ENCODE peak calls at places on chromosomes 4 and X, in six cellular contexts. M, Z, T, R, S and K are unnamed samples.
A peak's percentile ranks its signal among the peaks of the same experiment; 100 is the strongest.

GRCh38 chr4:13656569-13656988 is 29.1 kb upstream of the BOD1L1 start:
- DNase-seq in S (peak; percentile 45), M (peak; percentile 57), R (no peak), T (peak; percentile 39), Z (no peak), K (no peak)

GRCh38 chrX:50497067-50497466 is 26.4 kb upstream of the DGKK start:
- DNase-seq in M (no peak), S (peak; percentile 20), R (no peak), T (no peak), Z (no peak), K (no peak)

GRCh38 chrX:153190384-153190783 is 11.3 kb downstream of the MAGEA1 start:
- DNase-seq in S (no peak), T (no peak), R (no peak), M (no peak), Z (no peak), K (no peak)

GRCh38 chr4:7140692-7141069 is 51.7 kb upstream of the SORCS2 start:
- DNase-seq in M (no peak), R (no peak), S (no peak), Z (no peak), T (no peak), K (no peak)

GRCh38 chr4:26052663-26053534 is 138.9 kb downstream of the SMIM20 start:
- DNase-seq in Z (no peak), T (no peak), R (no peak), M (no peak), S (no peak), K (no peak)

GRCh38 chrX:13495232-13495631 is 74.2 kb upstream of the EGFL6 start:
- DNase-seq in Z (no peak), R (no peak), M (no peak), S (no peak), T (no peak), K (no peak)

GRCh38 chr4:79823148-79823763 is 249.8 kb downstream of the ANTXR2 start:
- DNase-seq in Z (no peak), M (no peak), R (no peak), S (no peak), T (no peak), K (no peak)

GRCh38 chr4:24778427-24779225 is 16.7 kb upstream of the SOD3 start:
- DNase-seq in R (peak; percentile 92), Z (no peak), M (no peak), T (no peak), S (no peak), K (no peak)

GRCh38 chr4:77465271-77465670 is 140.3 kb upstream of the CXCL13 start:
- DNase-seq in M (no peak), S (no peak), R (no peak), Z (no peak), T (no peak), K (no peak)

GRCh38 chr4:242121-242848 is 63.0 kb downstream of the ZNF732 start:
- DNase-seq in T (peak; percentile 53), Z (peak; percentile 43), M (peak; percentile 6), S (no peak), R (no peak), K (peak; percentile 54)

GRCh38 chr4:42786350-42787070 is 106.0 kb upstream of the GRXCR1 start:
- DNase-seq in T (no peak), M (no peak), S (no peak), R (no peak), Z (no peak), K (no peak)

GRCh38 chrX:121256653-121257052 is 209.2 kb downstream of the GLUD2 start:
- DNase-seq in Z (no peak), T (no peak), R (no peak), M (no peak), S (no peak), K (no peak)

GRCh38 chr4:26861434-26862186 is 969 bp downstream of the STIM2 start:
- DNase-seq in M (peak; percentile 55), R (no peak), S (peak; percentile 63), Z (no peak), T (peak; percentile 71), K (no peak)

GRCh38 chr4:117400039-117400835 is 314.9 kb upstream of the TRAM1L1 start:
- DNase-seq in S (no peak), T (no peak), Z (no peak), R (peak; percentile 2), M (no peak), K (no peak)

GRCh38 chr4:80186666-80187065 is 10.6 kb upstream of the PRDM8 start:
- DNase-seq in T (no peak), Z (no peak), R (no peak), S (no peak), M (no peak), K (no peak)

GRCh38 chrX:14027031-14027430 is 2.7 kb downstream of the GEMIN8 start:
- DNase-seq in Z (peak; percentile 8), R (no peak), T (no peak), M (no peak), S (no peak), K (no peak)

GRCh38 chr4:85708468-85708867 is 233.5 kb downstream of the ARHGAP24 start:
- DNase-seq in Z (no peak), S (no peak), R (no peak), T (no peak), M (no peak), K (no peak)

GRCh38 chr4:133866328-133866699 is 335.3 kb downstream of the PABPC4L start:
- DNase-seq in T (no peak), R (no peak), S (no peak), Z (no peak), M (no peak), K (no peak)

GRCh38 chr4:176309046-176309445 is 10.7 kb upstream of the SPCS3 start:
- DNase-seq in T (no peak), R (no peak), S (no peak), Z (no peak), M (no peak), K (no peak)

GRCh38 chr4:150540959-150541360 is 41.0 kb upstream of the MAB21L2 start:
- DNase-seq in R (no peak), S (peak; percentile 18), M (no peak), Z (no peak), T (no peak), K (no peak)

GRCh38 chr4:64539234-64539849 is 130.1 kb upstream of the TECRL start:
- DNase-seq in M (peak; percentile 61), Z (peak; percentile 35), T (no peak), S (peak; percentile 66), R (peak; percentile 22), K (peak; percentile 8)

GRCh38 chrX:39953027-39953426 is 144.7 kb downstream of the BCOR start:
- DNase-seq in Z (no peak), M (no peak), R (no peak), S (no peak), T (no peak), K (no peak)

GRCh38 chrX:18354369-18355329 is at the start of gene SCML2:
- DNase-seq in Z (no peak), M (peak; percentile 74), S (peak; percentile 36), R (no peak), T (no peak), K (no peak)

GRCh38 chr4:86942185-86942666 is 7.4 kb downstream of the AFF1 start:
- DNase-seq in Z (no peak), S (no peak), R (no peak), T (no peak), M (no peak), K (no peak)

GRCh38 chr4:3682236-3683076 is 83.7 kb upstream of the ADRA2C start:
- DNase-seq in M (no peak), S (no peak), Z (no peak), R (no peak), T (no peak), K (no peak)

GRCh38 chr4:139014391-139015268 is 951 bp upstream of the NOCT start:
- DNase-seq in T (no peak), S (no peak), Z (no peak), M (no peak), R (peak; percentile 94), K (peak; percentile 96)

GRCh38 chr4:20194079-20195013 is 57.4 kb upstream of the SLIT2 start:
- DNase-seq in R (peak; percentile 52), Z (no peak), S (no peak), M (no peak), T (no peak), K (peak; percentile 47)

GRCh38 chrX:5458300-5458699 is 770.4 kb downstream of the NLGN4X start:
- DNase-seq in S (no peak), Z (peak; percentile 14), T (no peak), R (no peak), M (no peak), K (no peak)

GRCh38 chr4:5027366-5027765 is 8.1 kb upstream of the CYTL1 start:
- DNase-seq in S (no peak), Z (no peak), M (no peak), T (no peak), R (no peak), K (no peak)

GRCh38 chr4:849478-850175 is 23.7 kb upstream of the CPLX1 start:
- DNase-seq in Z (no peak), M (no peak), R (no peak), S (no peak), T (no peak), K (no peak)

GRCh38 chrX:106692425-106693075 is 34.0 kb upstream of the RNF128 start:
- DNase-seq in T (no peak), Z (no peak), M (no peak), S (no peak), R (no peak), K (no peak)

GRCh38 chr4:67131224-67131623 is 414.1 kb downstream of the CENPC start:
- DNase-seq in S (no peak), T (no peak), M (no peak), R (no peak), Z (no peak), K (no peak)

GRCh38 chr4:53858744-53859143 is 205.7 kb downstream of the CHIC2 start:
- DNase-seq in R (no peak), S (no peak), M (no peak), T (no peak), Z (no peak), K (no peak)

GRCh38 chr4:137425281-137425680 is 107.0 kb downstream of the PCDH18 start:
- DNase-seq in Z (no peak), S (no peak), M (no peak), R (no peak), T (no peak), K (no peak)

GRCh38 chr4:176034936-176035335 is 30.7 kb upstream of the WDR17 start:
- DNase-seq in M (no peak), T (no peak), Z (no peak), R (no peak), S (no peak), K (no peak)